ENCODE peak calls at places on chromosome 6, in seven cellular contexts. F is type B pancreatic cell; D is WTC11; E is GM12865; B is left kidney; N is stimulated activated CD4-positive, alpha-beta T cell treated with anti-CD3 and anti-CD28 coated beads, Interleukin-15, amount 100 ng/mL, for 24 hours; I is activated CD8-positive, alpha-beta memory T cell treated with anti-CD3 and anti-CD28 coated beads for 1 hour. C is an unnamed sample.
A peak's percentile ranks its signal among the peaks of the same experiment; 100 is the strongest.

GRCh38 chr6:131776986-131777385 is 30.8 kb upstream of the ENPP1 start:
- DNase-seq in F (no peak), D (no peak), E (no peak), B (no peak), N (no peak), I (no peak), C (no peak)

GRCh38 chr6:142187209-142187608 is 40.1 kb downstream of the VTA1 start:
- DNase-seq in F (no peak), D (no peak), E (no peak), B (peak; percentile 26), N (no peak), I (no peak), C (no peak)

GRCh38 chr6:64012351-64013060 is 376.9 kb downstream of the PHF3 start:
- DNase-seq in F (no peak), D (peak; percentile 31), E (peak; percentile 32), B (peak; percentile 80), N (no peak), I (no peak), C (peak; percentile 77)

GRCh38 chr6:139291813-139292619 is at the start of gene TXLNB:
- DNase-seq in F (peak; percentile 72), D (peak; percentile 15), E (peak; percentile 93), B (peak; percentile 96), N (peak; percentile 85), I (peak; percentile 71), C (peak; percentile 48)

GRCh38 chr6:1630771-1631217 is 21.1 kb downstream of the FOXC1 start:
- DNase-seq in F (no peak), D (no peak), E (no peak), B (peak; percentile 93), N (no peak), I (no peak), C (peak; percentile 49)

GRCh38 chr6:57173886-57174510 is 1.9 kb downstream of the BAG2 start:
- DNase-seq in F (no peak), D (no peak), E (peak; percentile 3), B (no peak), N (no peak), I (no peak), C (peak; percentile 82)

GRCh38 chr6:21103626-21104224 is 489.8 kb upstream of the SOX4 start:
- DNase-seq in F (no peak), D (no peak), E (no peak), B (no peak), N (no peak), I (no peak), C (no peak)

GRCh38 chr6:4973415-4973814 is 30.4 kb downstream of the RPP40 start:
- DNase-seq in F (no peak), D (no peak), E (no peak), B (no peak), N (no peak), I (no peak), C (no peak)

GRCh38 chr6:116200619-116201249 is 53.1 kb downstream of the TSPYL4 start:
- DNase-seq in F (no peak), D (no peak), E (no peak), B (peak; percentile 87), N (no peak), I (no peak), C (no peak)

GRCh38 chr6:16737389-16737788 is 23.9 kb downstream of the ATXN1 start:
- DNase-seq in F (no peak), D (no peak), E (no peak), B (peak; percentile 29), N (no peak), I (no peak), C (peak; percentile 13)

GRCh38 chr6:33160728-33161323 is 31.4 kb downstream of the COL11A2 start:
- DNase-seq in F (no peak), D (peak; percentile 40), E (no peak), B (no peak), N (peak; percentile 29), I (no peak), C (peak; percentile 21)

GRCh38 chr6:54431466-54431865 is 123.2 kb downstream of the TINAG start:
- DNase-seq in F (no peak), D (no peak), E (no peak), B (no peak), N (no peak), I (no peak), C (no peak)

GRCh38 chr6:159646731-159647130 is 46.3 kb downstream of the SOD2 start:
- DNase-seq in F (no peak), D (no peak), E (peak; percentile 66), B (peak; percentile 54), N (no peak), I (no peak), C (no peak)

GRCh38 chr6:116100419-116101297 is at the start of gene NT5DC1:
- DNase-seq in F (peak; percentile 84), D (peak; percentile 87), E (peak; percentile 94), B (peak; percentile 95), N (peak; percentile 91), I (peak; percentile 41), C (peak; percentile 90)

GRCh38 chr6:162177733-162178132 is 549.8 kb downstream of the PRKN start:
- DNase-seq in F (no peak), D (peak; percentile 17), E (no peak), B (peak; percentile 68), N (no peak), I (no peak), C (peak; percentile 30)

GRCh38 chr6:78910611-78911134 is 43.3 kb downstream of the IRAK1BP1 start:
- DNase-seq in F (peak; percentile 65), D (peak; percentile 76), E (peak; percentile 54), B (peak; percentile 67), N (peak; percentile 46), I (no peak), C (peak; percentile 60)

GRCh38 chr6:132491303-132491702 is 21.6 kb downstream of the STX7 start:
- DNase-seq in F (no peak), D (no peak), E (peak; percentile 54), B (no peak), N (peak; percentile 19), I (no peak), C (no peak)

GRCh38 chr6:167699141-167700036 is 127.3 kb upstream of the AFDN start:
- DNase-seq in F (no peak), D (no peak), E (peak; percentile 34), B (peak; percentile 62), N (peak; percentile 77), I (no peak), C (peak; percentile 32)

GRCh38 chr6:4210619-4211419 is 75.4 kb upstream of the ECI2 start:
- DNase-seq in F (no peak), D (peak; percentile 82), E (peak; percentile 63), B (peak; percentile 70), N (peak; percentile 76), I (no peak), C (peak; percentile 78)

GRCh38 chr6:111985202-111985731 is 68.6 kb upstream of the CCN6 start:
- DNase-seq in F (no peak), D (no peak), E (no peak), B (peak; percentile 82), N (peak; percentile 55), I (no peak), C (peak; percentile 99)

C was measured in mesendoderm.